ENCODE peak calls at places on chromosomes 4 and X, in seven cellular contexts. N is fibroblast of lung, B is T-helper 2 cell, V is WTC11, R is T-cell, O is non-pigmented ciliary epithelial cell, J is heart left ventricle. U is an unnamed sample.

GRCh38 chr4:38560763-38561558 is 103.0 kb upstream of the KLF3 start:
- DNase-seq in N (no peak), B (no peak), V (no peak), R (no peak), O (no peak), J (no peak), U (no peak)

GRCh38 chr4:53537606-53538005 is 53.7 kb downstream of the LNX1 start:
- DNase-seq in N (no peak), B (no peak), V (no peak), R (no peak), O (no peak), J (no peak), U (no peak)

GRCh38 chr4:40828661-40829060 is 78.9 kb downstream of the NSUN7 start:
- DNase-seq in N (no peak), B (no peak), V (no peak), R (no peak), O (no peak), J (no peak), U (no peak)

GRCh38 chr4:78002260-78002659 is 54.9 kb upstream of the FRAS1 start:
- DNase-seq in N (no peak), B (no peak), V (no peak), R (no peak), O (peak; percentile 38), J (no peak), U (no peak)

GRCh38 chr4:48668254-48669017 is 111.6 kb downstream of the FRYL start:
- DNase-seq in N (no peak), B (no peak), V (no peak), R (no peak), O (no peak), J (no peak), U (no peak)

GRCh38 chrX:109886122-109886761 is 116.7 kb upstream of the TMEM164 start:
- DNase-seq in N (peak; percentile 69), B (no peak), V (peak; percentile 30), R (no peak), O (no peak), J (peak; percentile 20), U (peak; percentile 29)

GRCh38 chr4:120209706-120210105 is 143.1 kb upstream of the MAD2L1 start:
- DNase-seq in N (no peak), B (no peak), V (no peak), R (no peak), O (no peak), J (no peak), U (no peak)

GRCh38 chrX:103640401-103641155 is 11.8 kb downstream of the TCEAL1 start:
- DNase-seq in N (peak; percentile 64), B (no peak), V (no peak), R (no peak), O (no peak), J (no peak), U (no peak)

GRCh38 chr4:12852338-12853307 is 631.5 kb downstream of the RAB28 start:
- DNase-seq in N (peak; percentile 74), B (no peak), V (no peak), R (no peak), O (peak; percentile 31), J (no peak), U (peak; percentile 27)

U was measured in glomerular endothelial cell.